ENCODE peak calls at places on chromosomes 11 and 22, in seven cellular contexts. S is CD4-positive, CD25-positive, alpha-beta regulatory T cell; E is GM23248; U is CD4-positive, alpha-beta memory T cell; M is fibroblast of lung; J is heart left ventricle; P is GM23338. I is an unnamed sample.

GRCh38 chr11:80320226-80320625 is 879.4 kb upstream of the TENM4 start:
- DNase-seq in S (no peak), E (no peak), U (no peak), M (no peak), J (no peak), P (peak), I (no peak)

GRCh38 chr22:46763051-46763705 is 728 bp downstream of the TBC1D22A start:
- DNase-seq in S (peak), E (peak), U (peak), M (peak), J (peak), P (peak), I (peak)

GRCh38 chr22:27718186-27719032 is 83.1 kb downstream of the MN1 start:
- DNase-seq in S (no peak), E (peak), U (no peak), M (peak), J (peak), P (no peak), I (peak)

GRCh38 chr11:62069961-62070919 is 53.6 kb upstream of the INCENP start:
- DNase-seq in S (no peak), E (peak), U (no peak), M (peak), J (no peak), P (no peak), I (no peak)

GRCh38 chr11:2748061-2748813 is 48.4 kb upstream of the KCNQ1OT1 start:
- DNase-seq in S (no peak), E (no peak), U (no peak), M (no peak), J (peak), P (no peak), I (no peak)

GRCh38 chr11:57426439-57426753 is 525 bp downstream of the SLC43A3 start:
- DNase-seq in S (no peak), E (no peak), U (no peak), M (no peak), J (no peak), P (peak), I (no peak)

GRCh38 chr11:67265633-67266423 is 445 bp upstream of the GRK2 start:
- DNase-seq in S (peak), E (peak), U (peak), M (peak), J (peak), P (peak), I (peak)

GRCh38 chr22:37195921-37196320 is 7.9 kb upstream of the C1QTNF6 start:
- DNase-seq in S (no peak), E (peak), U (no peak), M (no peak), J (no peak), P (no peak), I (no peak)

GRCh38 chr11:12721816-12722604 is 47.8 kb downstream of the TEAD1 start:
- DNase-seq in S (no peak), E (no peak), U (no peak), M (no peak), J (no peak), P (peak), I (no peak)

GRCh38 chr11:69173925-69174591 is 18.3 kb downstream of the SMIM38 start:
- DNase-seq in S (no peak), E (no peak), U (no peak), M (peak), J (no peak), P (no peak), I (peak)

GRCh38 chr11:12100886-12101285 is 9.5 kb upstream of the MICAL2 start:
- DNase-seq in S (no peak), E (peak), U (no peak), M (no peak), J (no peak), P (no peak), I (no peak)

GRCh38 chr11:107705027-107705426 is 6.8 kb downstream of the SLN start:
- DNase-seq in S (no peak), E (peak), U (no peak), M (peak), J (no peak), P (no peak), I (peak)

GRCh38 chr11:120511804-120512726 is 517 bp downstream of the GRIK4 start:
- DNase-seq in S (no peak), E (no peak), U (no peak), M (no peak), J (no peak), P (no peak), I (no peak)

GRCh38 chr11:96055706-96056387 is 131.9 kb upstream of the MTMR2 start:
- DNase-seq in S (no peak), E (peak), U (no peak), M (peak), J (no peak), P (no peak), I (no peak)

GRCh38 chr22:47092896-47093311 is 330.5 kb downstream of the TBC1D22A start:
- DNase-seq in S (no peak), E (peak), U (no peak), M (peak), J (no peak), P (no peak), I (peak)

DNA sequence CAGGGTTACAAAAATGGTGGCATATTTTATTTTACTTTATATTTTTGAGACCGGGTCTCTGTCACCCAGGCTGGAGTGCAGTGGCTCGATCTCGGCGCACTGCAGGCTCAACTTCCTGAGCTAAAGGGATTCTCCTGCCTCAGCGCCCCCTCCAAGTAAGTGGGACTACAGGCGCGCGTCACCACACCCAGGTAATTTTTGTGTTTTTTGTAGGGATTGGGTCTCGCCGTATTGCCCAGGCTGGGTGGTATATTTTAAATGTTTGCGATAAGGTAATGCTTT is 652 bp upstream of the FOSL1 start:
- DNase-seq in S (no peak), E (no peak), U (no peak), M (no peak), J (no peak), P (no peak), I (no peak)
- H3K4me3 ChIP-seq in S (peak), E (peak), U (no peak), M (no peak), J (peak), P (peak), I (no peak)

DNA sequence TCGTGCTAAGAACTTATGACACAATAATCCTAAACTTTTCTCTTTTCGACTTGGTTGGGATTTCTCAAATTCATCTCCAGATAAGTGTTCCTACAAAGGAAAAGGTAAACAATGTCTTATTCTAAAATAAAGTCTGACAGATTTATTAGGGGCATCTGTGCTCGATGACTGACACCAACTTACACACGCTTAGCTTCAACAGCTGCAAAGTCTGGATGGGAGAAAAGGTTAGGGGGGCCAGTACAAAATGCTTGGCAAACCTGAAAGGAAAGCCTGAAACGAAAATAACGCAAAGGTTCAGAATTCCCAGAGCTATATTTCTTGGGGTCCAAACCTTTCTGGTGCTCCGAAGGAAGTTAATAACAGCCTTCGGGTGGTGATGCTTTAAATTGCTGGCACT is 3.4 kb downstream of the E2F8 start:
- DNase-seq in S (no peak), E (no peak), U (no peak), M (no peak), J (no peak), P (no peak), I (no peak)
- H3K4me3 ChIP-seq in S (no peak), E (no peak), U (no peak), M (no peak), J (no peak), P (no peak), I (no peak)

GRCh38 chr11:60756307-60757032 is at the start of gene MS4A15:
- DNase-seq in S (no peak), E (peak), U (no peak), M (no peak), J (no peak), P (peak), I (peak)
- H3K4me3 ChIP-seq in S (no peak), E (no peak), U (no peak), M (no peak), J (no peak), P (no peak), I (no peak)

GRCh38 chr11:5690216-5690615 is 626 bp downstream of the TRIM22 start:
- DNase-seq in S (no peak), E (peak), U (no peak), M (peak), J (no peak), P (no peak), I (peak)
- H3K4me3 ChIP-seq in S (peak), E (peak), U (peak), M (peak), J (peak), P (peak), I (peak)

GRCh38 chr11:27120211-27120610 is 79.6 kb downstream of the BBOX1 start:
- DNase-seq in S (no peak), E (peak), U (no peak), M (peak), J (no peak), P (no peak), I (no peak)

GRCh38 chr11:27119396-27119795 is 78.8 kb downstream of the BBOX1 start:
- DNase-seq in S (no peak), E (no peak), U (no peak), M (no peak), J (no peak), P (no peak), I (no peak)

DNA sequence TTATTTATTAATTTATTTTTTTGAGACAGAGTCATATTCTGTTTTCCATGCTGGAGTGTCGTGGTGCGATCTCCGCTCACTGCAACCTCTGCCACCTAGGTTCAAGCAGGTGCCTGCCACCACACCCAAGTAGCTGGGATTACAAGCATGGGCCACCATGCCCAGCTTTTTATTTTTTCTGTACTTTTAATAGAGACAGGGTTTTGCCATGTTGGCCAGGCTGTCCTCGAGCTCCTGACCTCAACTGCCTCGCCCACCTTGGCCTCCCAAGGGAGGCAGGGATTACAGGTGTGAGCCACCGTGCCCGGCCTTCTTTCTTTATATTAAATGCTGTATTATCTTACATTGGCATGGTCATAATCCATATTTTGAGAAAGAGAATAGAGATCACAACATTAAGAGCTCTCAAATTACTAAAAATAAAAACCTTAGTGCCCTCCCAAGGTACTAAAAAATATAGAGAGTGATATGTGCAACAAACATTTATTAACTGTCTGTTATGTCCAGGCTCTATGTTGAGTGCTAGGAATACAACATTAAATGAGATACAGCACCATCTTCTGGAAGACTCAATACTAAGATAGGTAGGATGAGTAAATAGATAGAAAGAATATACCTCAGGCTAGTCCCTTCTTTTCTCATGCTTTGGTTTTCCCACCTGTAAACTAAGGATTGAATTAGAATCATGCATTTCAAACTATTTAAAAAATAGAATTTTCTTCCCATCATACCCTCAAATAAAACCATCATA is 84.1 kb downstream of the BBOX1 start:
- DNase-seq in S (no peak), E (peak), U (no peak), M (peak), J (no peak), P (no peak), I (peak)
- H3K4me3 ChIP-seq in S (no peak), E (no peak), U (no peak), M (no peak), J (no peak), P (no peak), I (no peak)

GRCh38 chr11:64660706-64661105 is 62.3 kb downstream of the NRXN2 start:
- DNase-seq in S (no peak), E (no peak), U (no peak), M (no peak), J (peak), P (no peak), I (no peak)

GRCh38 chr11:64661146-64661545 is 61.9 kb downstream of the NRXN2 start:
- DNase-seq in S (no peak), E (peak), U (no peak), M (peak), J (peak), P (no peak), I (peak)

GRCh38 chr11:64660205-64660604 is 62.8 kb downstream of the NRXN2 start:
- DNase-seq in S (no peak), E (no peak), U (no peak), M (no peak), J (no peak), P (no peak), I (no peak)

GRCh38 chr11:64663656-64664055 is 59.3 kb downstream of the NRXN2 start:
- DNase-seq in S (no peak), E (no peak), U (no peak), M (no peak), J (no peak), P (no peak), I (no peak)

GRCh38 chr11:64661622-64662021 is 61.4 kb downstream of the NRXN2 start:
- DNase-seq in S (no peak), E (no peak), U (no peak), M (no peak), J (no peak), P (no peak), I (no peak)
- H3K4me3 ChIP-seq in S (no peak), E (no peak), U (no peak), M (no peak), J (no peak), P (no peak), I (no peak)